ENCODE peak calls at places on chromosome 7, in ten cellular contexts. One of them, this sample, is unnamed.

GRCh38 chr7:76423666-76424412 is 911 bp upstream of the ZP3 start:
- DNase-seq in A673: no peak
- DNase-seq in aorta: peak; percentile 36
- DNase-seq in Panc1: no peak
- DNase-seq in GM23338: peak; percentile 47
- DNase-seq in Karpas-422: no peak
- DNase-seq in CD8-positive, alpha-beta T cell: no peak
- DNase-seq in ovary: no peak
- DNase-seq in pancreas: no peak
- DNase-seq in spleen: peak; percentile 54
- DNase-seq in this sample: no peak

GRCh38 chr7:148540041-148540738 is 50.4 kb upstream of the C7orf33 start:
- DNase-seq in A673: no peak
- DNase-seq in aorta: peak; percentile 90
- DNase-seq in Panc1: peak; percentile 20
- DNase-seq in GM23338: no peak
- DNase-seq in Karpas-422: no peak
- DNase-seq in CD8-positive, alpha-beta T cell: no peak
- DNase-seq in ovary: peak; percentile 51
- DNase-seq in pancreas: no peak
- DNase-seq in spleen: no peak
- DNase-seq in this sample: no peak

GRCh38 chr7:157557263-157557662 is 220.5 kb downstream of the DNAJB6 start:
- DNase-seq in A673: no peak
- DNase-seq in aorta: no peak
- DNase-seq in Panc1: no peak
- DNase-seq in GM23338: no peak
- DNase-seq in Karpas-422: no peak
- DNase-seq in CD8-positive, alpha-beta T cell: no peak
- DNase-seq in ovary: no peak
- DNase-seq in pancreas: no peak
- DNase-seq in spleen: no peak
- DNase-seq in this sample: peak; percentile 4

GRCh38 chr7:104955276-104955675 is 58.7 kb upstream of the KMT2E start:
- DNase-seq in A673: no peak
- DNase-seq in aorta: no peak
- DNase-seq in Panc1: no peak
- DNase-seq in GM23338: no peak
- DNase-seq in Karpas-422: no peak
- DNase-seq in CD8-positive, alpha-beta T cell: no peak
- DNase-seq in ovary: no peak
- DNase-seq in pancreas: no peak
- DNase-seq in spleen: no peak
- DNase-seq in this sample: no peak

GRCh38 chr7:17401806-17402627 is 103.6 kb downstream of the AHR start:
- DNase-seq in A673: no peak
- DNase-seq in aorta: no peak
- DNase-seq in Panc1: no peak
- DNase-seq in GM23338: no peak
- DNase-seq in Karpas-422: no peak
- DNase-seq in CD8-positive, alpha-beta T cell: no peak
- DNase-seq in ovary: no peak
- DNase-seq in pancreas: no peak
- DNase-seq in spleen: no peak
- DNase-seq in this sample: no peak

GRCh38 chr7:112182749-112183148 is 23.4 kb downstream of the DOCK4 start:
- DNase-seq in A673: no peak
- DNase-seq in aorta: peak; percentile 52
- DNase-seq in Panc1: no peak
- DNase-seq in GM23338: no peak
- DNase-seq in Karpas-422: no peak
- DNase-seq in CD8-positive, alpha-beta T cell: no peak
- DNase-seq in ovary: no peak
- DNase-seq in pancreas: no peak
- DNase-seq in spleen: no peak
- DNase-seq in this sample: no peak

GRCh38 chr7:16528520-16528919 is 1.9 kb downstream of the LRRC72 start:
- DNase-seq in A673: no peak
- DNase-seq in aorta: no peak
- DNase-seq in Panc1: no peak
- DNase-seq in GM23338: no peak
- DNase-seq in Karpas-422: no peak
- DNase-seq in CD8-positive, alpha-beta T cell: no peak
- DNase-seq in ovary: no peak
- DNase-seq in pancreas: no peak
- DNase-seq in spleen: no peak
- DNase-seq in this sample: no peak

GRCh38 chr7:150799741-150800575 is at the start of gene TMEM176B:
- DNase-seq in A673: no peak
- DNase-seq in aorta: peak; percentile 80
- DNase-seq in Panc1: no peak
- DNase-seq in GM23338: peak; percentile 40
- DNase-seq in Karpas-422: no peak
- DNase-seq in CD8-positive, alpha-beta T cell: no peak
- DNase-seq in ovary: peak; percentile 82
- DNase-seq in pancreas: peak; percentile 65
- DNase-seq in spleen: no peak
- DNase-seq in this sample: no peak

GRCh38 chr7:111190804-111191203 is 99.9 kb downstream of the LRRN3 start:
- DNase-seq in A673: no peak
- DNase-seq in aorta: no peak
- DNase-seq in Panc1: no peak
- DNase-seq in GM23338: no peak
- DNase-seq in Karpas-422: no peak
- DNase-seq in CD8-positive, alpha-beta T cell: no peak
- DNase-seq in ovary: no peak
- DNase-seq in pancreas: no peak
- DNase-seq in spleen: no peak
- DNase-seq in this sample: no peak

GRCh38 chr7:114519215-114519614 is 104.6 kb downstream of the FOXP2 start:
- DNase-seq in A673: peak; percentile 9
- DNase-seq in aorta: no peak
- DNase-seq in Panc1: no peak
- DNase-seq in GM23338: no peak
- DNase-seq in Karpas-422: no peak
- DNase-seq in CD8-positive, alpha-beta T cell: no peak
- DNase-seq in ovary: no peak
- DNase-seq in pancreas: no peak
- DNase-seq in spleen: no peak
- DNase-seq in this sample: no peak

GRCh38 chr7:36117201-36117840 is 35.7 kb upstream of the EEPD1 start:
- DNase-seq in A673: no peak
- DNase-seq in aorta: no peak
- DNase-seq in Panc1: no peak
- DNase-seq in GM23338: no peak
- DNase-seq in Karpas-422: no peak
- DNase-seq in CD8-positive, alpha-beta T cell: no peak
- DNase-seq in ovary: no peak
- DNase-seq in pancreas: no peak
- DNase-seq in spleen: no peak
- DNase-seq in this sample: no peak

GRCh38 chr7:32941996-32942782 is 15.1 kb upstream of the FKBP9 start:
- DNase-seq in A673: peak; percentile 75
- DNase-seq in aorta: peak; percentile 87
- DNase-seq in Panc1: no peak
- DNase-seq in GM23338: peak; percentile 40
- DNase-seq in Karpas-422: no peak
- DNase-seq in CD8-positive, alpha-beta T cell: peak; percentile 27
- DNase-seq in ovary: peak; percentile 67
- DNase-seq in pancreas: peak; percentile 47
- DNase-seq in spleen: peak; percentile 92
- DNase-seq in this sample: peak; percentile 88

GRCh38 chr7:150406565-150407421 is 27.7 kb downstream of the ZNF775 start:
- DNase-seq in A673: no peak
- DNase-seq in aorta: no peak
- DNase-seq in Panc1: no peak
- DNase-seq in GM23338: no peak
- DNase-seq in Karpas-422: peak; percentile 53
- DNase-seq in CD8-positive, alpha-beta T cell: no peak
- DNase-seq in ovary: peak; percentile 26
- DNase-seq in pancreas: no peak
- DNase-seq in spleen: peak; percentile 82
- DNase-seq in this sample: peak; percentile 57

DNA sequence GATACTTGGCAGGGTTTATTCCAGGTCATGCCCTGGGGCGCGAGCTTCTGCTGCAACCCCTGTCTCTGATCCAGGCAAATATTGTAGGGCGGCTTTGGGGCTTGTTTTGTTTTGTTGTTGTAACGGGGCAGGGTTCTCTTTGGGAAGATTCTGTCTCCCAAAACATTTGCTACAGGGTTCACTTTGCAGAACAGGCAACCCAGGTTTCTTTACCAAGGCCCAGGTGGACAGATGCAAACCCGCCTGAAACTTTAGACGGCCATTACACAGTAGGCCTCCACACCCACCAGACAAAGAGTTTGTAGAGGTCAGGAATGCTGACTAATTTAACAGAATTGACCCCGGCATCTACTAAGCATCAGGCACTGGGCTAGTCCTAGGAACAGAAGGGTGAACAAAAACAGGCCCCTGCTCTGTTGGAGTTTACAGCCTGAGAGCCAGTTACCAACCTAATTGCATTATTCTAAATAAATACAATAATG is 570 bp upstream of the CDCA7L start:
- DNase-seq in A673: no peak
- DNase-seq in aorta: no peak
- DNase-seq in Panc1: no peak
- DNase-seq in GM23338: peak; percentile 60
- DNase-seq in Karpas-422: no peak
- DNase-seq in CD8-positive, alpha-beta T cell: no peak
- DNase-seq in ovary: no peak
- DNase-seq in pancreas: no peak
- DNase-seq in spleen: no peak
- DNase-seq in this sample: peak; percentile 89
- H3K4me1 ChIP-seq in A673: peaks cover 35% of the 10 kb centered on the region
- H3K4me1 ChIP-seq in aorta: no peaks in the 10 kb centered on the region
- H3K4me1 ChIP-seq in Panc1: peaks cover 14% of the 10 kb centered on the region
- H3K4me1 ChIP-seq in GM23338: peaks cover 36% of the 10 kb centered on the region
- H3K4me1 ChIP-seq in Karpas-422: peaks cover 67% of the 10 kb centered on the region
- H3K4me1 ChIP-seq in CD8-positive, alpha-beta T cell: peaks cover 15% of the 10 kb centered on the region
- H3K4me1 ChIP-seq in ovary: peaks cover 1% of the 10 kb centered on the region
- H3K4me1 ChIP-seq in pancreas: peaks cover 11% of the 10 kb centered on the region
- H3K4me1 ChIP-seq in spleen: peaks cover 78% of the 10 kb centered on the region
- H3K4me1 ChIP-seq in this sample: peaks cover 32% of the 10 kb centered on the region

GRCh38 chr7:1352656-1353286 is 106.5 kb downstream of the MICALL2 start:
- DNase-seq in A673: no peak
- DNase-seq in aorta: peak; percentile 25
- DNase-seq in Panc1: no peak
- DNase-seq in GM23338: no peak
- DNase-seq in Karpas-422: no peak
- DNase-seq in CD8-positive, alpha-beta T cell: no peak
- DNase-seq in ovary: no peak
- DNase-seq in pancreas: no peak
- DNase-seq in spleen: no peak
- DNase-seq in this sample: no peak
- H3K4me1 ChIP-seq in A673: no peaks in the 10 kb centered on the region
- H3K4me1 ChIP-seq in aorta: no peaks in the 10 kb centered on the region
- H3K4me1 ChIP-seq in Panc1: no peaks in the 10 kb centered on the region
- H3K4me1 ChIP-seq in GM23338: no peaks in the 10 kb centered on the region
- H3K4me1 ChIP-seq in Karpas-422: no peaks in the 10 kb centered on the region
- H3K4me1 ChIP-seq in CD8-positive, alpha-beta T cell: no peaks in the 10 kb centered on the region
- H3K4me1 ChIP-seq in ovary: no peaks in the 10 kb centered on the region
- H3K4me1 ChIP-seq in pancreas: no peaks in the 10 kb centered on the region
- H3K4me1 ChIP-seq in spleen: no peaks in the 10 kb centered on the region
- H3K4me1 ChIP-seq in this sample: peaks cover 4% of the 10 kb centered on the region

GRCh38 chr7:69599879-69600764 is 1.8 kb downstream of the AUTS2 start:
- DNase-seq in A673: peak; percentile 30
- DNase-seq in aorta: no peak
- DNase-seq in Panc1: no peak
- DNase-seq in GM23338: peak; percentile 53
- DNase-seq in Karpas-422: peak; percentile 66
- DNase-seq in CD8-positive, alpha-beta T cell: no peak
- DNase-seq in ovary: peak; percentile 23
- DNase-seq in pancreas: peak; percentile 6
- DNase-seq in spleen: peak; percentile 76
- DNase-seq in this sample: no peak
- H3K4me1 ChIP-seq in A673: peaks cover 15% of the 10 kb centered on the region
- H3K4me1 ChIP-seq in aorta: no peaks in the 10 kb centered on the region
- H3K4me1 ChIP-seq in Panc1: peaks cover 5% of the 10 kb centered on the region
- H3K4me1 ChIP-seq in GM23338: peaks cover 13% of the 10 kb centered on the region
- H3K4me1 ChIP-seq in Karpas-422: peaks cover 34% of the 10 kb centered on the region
- H3K4me1 ChIP-seq in CD8-positive, alpha-beta T cell: peaks cover 33% of the 10 kb centered on the region
- H3K4me1 ChIP-seq in ovary: peaks cover 9% of the 10 kb centered on the region
- H3K4me1 ChIP-seq in pancreas: peaks cover 3% of the 10 kb centered on the region
- H3K4me1 ChIP-seq in spleen: peaks cover 67% of the 10 kb centered on the region
- H3K4me1 ChIP-seq in this sample: peaks cover 47% of the 10 kb centered on the region

DNA sequence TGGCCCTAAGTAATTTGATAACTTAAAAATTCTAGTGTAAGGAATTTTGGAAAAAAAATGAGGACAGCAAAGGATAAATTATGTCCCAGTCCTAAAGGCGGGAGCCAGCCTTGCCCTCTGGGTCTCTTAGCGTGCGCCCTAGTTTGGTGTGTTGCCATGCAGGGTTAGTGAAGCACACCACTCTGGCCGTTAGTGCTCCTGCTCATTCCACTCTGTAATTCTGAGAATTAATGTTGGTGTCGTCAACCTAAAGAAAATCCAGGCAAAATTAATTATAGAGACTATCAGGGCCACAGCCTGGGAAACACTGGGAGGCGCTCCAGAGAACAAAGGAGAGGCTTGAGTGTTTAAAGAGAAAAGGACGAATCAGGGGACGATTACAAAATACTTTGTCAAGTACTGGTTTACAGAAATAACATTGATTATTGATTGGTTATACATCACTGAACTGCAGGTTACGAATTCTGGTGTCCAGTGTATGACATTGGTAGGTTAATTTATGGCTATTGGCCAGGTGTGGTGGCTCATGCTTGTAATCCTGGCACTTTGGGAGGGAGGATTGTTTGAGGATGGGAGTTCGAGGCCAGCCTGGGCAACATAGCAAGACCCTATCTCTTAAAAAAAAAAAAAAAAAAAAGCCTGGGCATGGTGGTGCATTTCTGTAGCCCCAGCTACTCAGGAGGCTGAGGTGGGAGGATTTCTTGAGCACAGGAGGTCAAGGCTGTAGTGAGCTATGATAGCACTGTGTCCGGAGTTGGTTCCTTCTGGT is 5.8 kb downstream of the DYNC2I1 start:
- DNase-seq in A673: no peak
- DNase-seq in aorta: no peak
- DNase-seq in Panc1: no peak
- DNase-seq in GM23338: no peak
- DNase-seq in Karpas-422: no peak
- DNase-seq in CD8-positive, alpha-beta T cell: no peak
- DNase-seq in ovary: no peak
- DNase-seq in pancreas: no peak
- DNase-seq in spleen: no peak
- DNase-seq in this sample: no peak
- H3K4me1 ChIP-seq in A673: peaks cover 10% of the 10 kb centered on the region
- H3K4me1 ChIP-seq in aorta: no peaks in the 10 kb centered on the region
- H3K4me1 ChIP-seq in Panc1: peaks cover 47% of the 10 kb centered on the region
- H3K4me1 ChIP-seq in GM23338: peaks cover 46% of the 10 kb centered on the region
- H3K4me1 ChIP-seq in Karpas-422: peaks cover 76% of the 10 kb centered on the region
- H3K4me1 ChIP-seq in CD8-positive, alpha-beta T cell: peaks cover 17% of the 10 kb centered on the region
- H3K4me1 ChIP-seq in ovary: peaks cover 5% of the 10 kb centered on the region
- H3K4me1 ChIP-seq in pancreas: peaks cover 9% of the 10 kb centered on the region
- H3K4me1 ChIP-seq in spleen: peaks cover 64% of the 10 kb centered on the region
- H3K4me1 ChIP-seq in this sample: peaks cover 37% of the 10 kb centered on the region

GRCh38 chr7:128363261-128363721 is 1.8 kb upstream of the PRRT4 start:
- DNase-seq in A673: peak; percentile 65
- DNase-seq in aorta: no peak
- DNase-seq in Panc1: no peak
- DNase-seq in GM23338: no peak
- DNase-seq in Karpas-422: no peak
- DNase-seq in CD8-positive, alpha-beta T cell: no peak
- DNase-seq in ovary: no peak
- DNase-seq in pancreas: no peak
- DNase-seq in spleen: no peak
- DNase-seq in this sample: peak; percentile 32
- H3K4me1 ChIP-seq in A673: peaks cover 53% of the 10 kb centered on the region
- H3K4me1 ChIP-seq in aorta: no peaks in the 10 kb centered on the region
- H3K4me1 ChIP-seq in Panc1: no peaks in the 10 kb centered on the region
- H3K4me1 ChIP-seq in GM23338: peaks cover 5% of the 10 kb centered on the region
- H3K4me1 ChIP-seq in Karpas-422: no peaks in the 10 kb centered on the region
- H3K4me1 ChIP-seq in CD8-positive, alpha-beta T cell: peaks cover 13% of the 10 kb centered on the region
- H3K4me1 ChIP-seq in ovary: peaks cover 4% of the 10 kb centered on the region
- H3K4me1 ChIP-seq in pancreas: no peaks in the 10 kb centered on the region
- H3K4me1 ChIP-seq in spleen: peaks cover 44% of the 10 kb centered on the region
- H3K4me1 ChIP-seq in this sample: peaks cover 18% of the 10 kb centered on the region

This sample was measured in suprapubic skin.